ENCODE peak calls at places on chromosomes 5 and 9, in six cellular contexts. L is A549, I is NB4, F is GM12878, R is K562, U is HepG2. A is an unnamed sample.

GRCh38 chr9:21591221-21592062 is 109.3 kb upstream of the IFNE start:
- DNase-seq in L (peak), I (no peak), F (no peak), R (no peak), U (peak), A (peak)

GRCh38 chr5:180684623-180685161 is 35.3 kb upstream of the FLT4 start:
- DNase-seq in L (no peak), I (no peak), F (no peak), R (no peak), U (no peak), A (no peak)

GRCh38 chr5:10536931-10537579 is 26.8 kb upstream of the ANKRD33B start:
- DNase-seq in L (no peak), I (peak), F (no peak), R (no peak), U (no peak), A (no peak)

GRCh38 chr9:13388157-13388556 is 108.7 kb upstream of the MPDZ start:
- DNase-seq in L (no peak), I (no peak), F (no peak), R (no peak), U (no peak), A (no peak)

GRCh38 chr5:76855961-76856360 is 6.1 kb downstream of the S100Z start:
- DNase-seq in L (no peak), I (peak), F (no peak), R (no peak), U (no peak), A (peak)

GRCh38 chr9:93107825-93108161 is 11.8 kb downstream of the CARD19 start:
- DNase-seq in L (no peak), I (no peak), F (no peak), R (no peak), U (no peak), A (no peak)

GRCh38 chr9:27125936-27126335 is 16.9 kb downstream of the TEK start:
- DNase-seq in L (no peak), I (no peak), F (no peak), R (no peak), U (no peak), A (no peak)

GRCh38 chr9:93132287-93132927 is 1.6 kb downstream of the NINJ1 start:
- DNase-seq in L (peak), I (no peak), F (no peak), R (peak), U (no peak), A (no peak)

GRCh38 chr5:42894057-42894456 is 82.4 kb upstream of the SELENOP start:
- DNase-seq in L (no peak), I (no peak), F (no peak), R (no peak), U (no peak), A (no peak)

GRCh38 chr5:102718819-102719218 is 36.3 kb upstream of the PAM start:
- DNase-seq in L (no peak), I (no peak), F (no peak), R (no peak), U (no peak), A (no peak)

GRCh38 chr5:53027913-53028312 is 38.8 kb downstream of the ITGA2 start:
- DNase-seq in L (no peak), I (no peak), F (no peak), R (no peak), U (no peak), A (peak)

GRCh38 chr9:127444921-127445850 is 6.0 kb downstream of the RPL12 start:
- DNase-seq in L (no peak), I (peak), F (no peak), R (no peak), U (no peak), A (no peak)

GRCh38 chr5:65468633-65469032 is 13.1 kb downstream of the ADAMTS6 start:
- DNase-seq in L (no peak), I (no peak), F (no peak), R (no peak), U (no peak), A (no peak)

GRCh38 chr5:143207563-143208364 is 195.7 kb downstream of the NR3C1 start:
- DNase-seq in L (no peak), I (no peak), F (peak), R (peak), U (no peak), A (peak)

GRCh38 chr5:151684690-151685361 is 1.9 kb downstream of the SPARC start:
- DNase-seq in L (no peak), I (peak), F (no peak), R (no peak), U (no peak), A (peak)

GRCh38 chr5:36442796-36443195 is 141.1 kb upstream of the RANBP3L start:
- DNase-seq in L (no peak), I (no peak), F (no peak), R (no peak), U (no peak), A (peak)

GRCh38 chr9:134332841-134333233 is 6.6 kb downstream of the RXRA start:
- DNase-seq in L (no peak), I (no peak), F (no peak), R (no peak), U (no peak), A (no peak)

DNA sequence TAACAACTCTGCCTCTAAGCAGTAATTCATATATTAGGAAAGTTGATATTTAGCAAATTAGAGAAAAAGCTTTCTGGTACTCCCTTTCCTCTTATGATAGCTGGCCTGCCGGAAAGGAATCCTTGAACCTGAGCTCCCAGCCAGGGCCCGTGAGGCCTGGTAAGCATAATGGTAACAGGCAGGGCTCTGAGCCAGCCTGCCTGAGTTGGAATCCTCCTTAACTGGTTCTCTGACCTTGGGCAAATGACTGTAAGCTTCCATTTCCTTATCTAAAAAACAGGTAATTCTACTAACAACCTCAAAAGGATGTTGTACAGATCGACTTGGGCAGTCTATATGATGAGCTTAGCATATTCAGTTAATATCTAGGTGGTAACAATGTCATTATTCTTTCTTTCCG is 55.8 kb upstream of the MAP3K1 start:
- DNase-seq in L (no peak), I (no peak), F (no peak), R (no peak), U (no peak), A (no peak)
- TF ChIP-seq MYC in L (no peak), I (no peak), F (no peak), R (no peak), U (no peak), A (no peak)

DNA sequence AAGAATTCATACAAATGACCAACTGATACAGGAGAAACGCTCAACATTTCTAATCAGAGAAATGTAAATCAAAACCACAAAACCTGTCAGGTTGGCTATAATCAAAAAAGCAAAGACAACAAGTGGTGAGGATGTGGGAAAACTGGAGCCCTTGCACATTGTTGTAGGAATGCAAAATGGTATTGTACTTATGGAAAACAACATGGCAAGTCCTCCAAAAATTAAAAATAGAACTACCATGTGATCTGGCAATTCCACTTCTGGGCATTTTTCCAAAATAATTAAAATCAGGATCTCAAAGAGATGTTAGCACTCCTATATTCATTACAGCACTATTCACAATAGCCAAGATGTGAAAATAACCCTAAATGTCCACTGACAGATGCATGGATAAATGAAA is 76.1 kb downstream of the FNIP1 start:
- DNase-seq in L (no peak), I (no peak), F (no peak), R (no peak), U (no peak), A (peak)
- TF ChIP-seq MYC in L (no peak), I (no peak), F (no peak), R (no peak), U (no peak), A (no peak)

GRCh38 chr9:91253488-91253887 is 108.2 kb downstream of the AUH start:
- DNase-seq in L (peak), I (peak), F (no peak), R (peak), U (peak), A (no peak)
- TF ChIP-seq MYC in L (no peak), I (no peak), F (no peak), R (no peak), U (no peak), A (no peak)

GRCh38 chr9:136397643-136398042 is 2.3 kb downstream of the SNAPC4 start:
- DNase-seq in L (no peak), I (no peak), F (no peak), R (no peak), U (no peak), A (no peak)
- TF ChIP-seq MYC in L (no peak), I (no peak), F (no peak), R (no peak), U (no peak), A (no peak)

GRCh38 chr5:17314907-17315471 is 97.6 kb downstream of the BASP1 start:
- DNase-seq in L (no peak), I (peak), F (peak), R (no peak), U (no peak), A (no peak)
- TF ChIP-seq MYC in L (no peak), I (no peak), F (no peak), R (no peak), U (no peak), A (no peak)

GRCh38 chr9:125632321-125633115 is 74.5 kb downstream of the MAPKAP1 start:
- DNase-seq in L (no peak), I (peak), F (peak), R (no peak), U (peak), A (peak)

GRCh38 chr9:125630436-125630835 is 76.6 kb downstream of the MAPKAP1 start:
- DNase-seq in L (no peak), I (no peak), F (no peak), R (no peak), U (no peak), A (no peak)

GRCh38 chr9:125626187-125626586 is 80.8 kb downstream of the MAPKAP1 start:
- DNase-seq in L (no peak), I (no peak), F (no peak), R (no peak), U (no peak), A (no peak)

GRCh38 chr9:125631391-125632085 is 75.5 kb downstream of the MAPKAP1 start:
- DNase-seq in L (peak), I (peak), F (no peak), R (peak), U (peak), A (peak)

DNA sequence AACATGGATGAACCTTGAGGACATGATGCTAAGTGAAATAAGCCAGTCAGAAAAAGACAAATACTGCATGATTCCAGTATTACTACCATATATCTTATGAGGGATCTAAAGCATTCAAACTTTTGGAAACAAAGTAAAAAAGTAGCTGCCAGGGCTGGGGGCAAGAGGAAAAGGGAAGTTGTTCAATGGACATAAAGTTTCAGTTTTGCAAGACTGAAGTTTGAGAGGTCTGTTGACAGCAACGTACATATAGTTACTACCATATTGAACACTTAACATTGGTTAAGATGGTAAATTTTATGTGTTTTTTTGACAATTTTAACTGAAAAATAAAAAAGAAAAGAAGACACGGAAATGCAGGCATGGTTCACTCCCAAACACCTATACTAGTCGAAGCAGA is 77.6 kb downstream of the MAPKAP1 start:
- DNase-seq in L (no peak), I (peak), F (no peak), R (no peak), U (no peak), A (no peak)
- TF ChIP-seq MYC in L (no peak), I (no peak), F (no peak), R (no peak), U (no peak), A (no peak)

A was measured in endothelial cell of umbilical vein.